ENCODE peak calls at places on chromosome 9, in eight cellular contexts. T, C, L, Q, H, B, F and Y are unnamed samples.

GRCh38 chr9:90830977-90831376 is 29.4 kb downstream of the SYK start:
- DNase-seq in T (no peak), C (no peak), L (no peak), Q (no peak), H (no peak), B (no peak), F (no peak), Y (no peak)

GRCh38 chr9:98922721-98923435 is 20.8 kb upstream of the COL15A1 start:
- DNase-seq in T (no peak), C (no peak), L (no peak), Q (no peak), H (no peak), B (no peak), F (no peak), Y (no peak)

GRCh38 chr9:14585730-14586473 is 107.3 kb downstream of the ZDHHC21 start:
- DNase-seq in T (no peak), C (no peak), L (no peak), Q (no peak), H (no peak), B (no peak), F (no peak), Y (no peak)

GRCh38 chr9:120905794-120906248 is 20.8 kb downstream of the TRAF1 start:
- DNase-seq in T (no peak), C (no peak), L (no peak), Q (no peak), H (no peak), B (no peak), F (no peak), Y (no peak)

GRCh38 chr9:68981825-68982224 is 32.1 kb downstream of the PRKACG start:
- DNase-seq in T (no peak), C (no peak), L (no peak), Q (no peak), H (no peak), B (no peak), F (no peak), Y (peak)

GRCh38 chr9:81825831-81826540 is 102.2 kb upstream of the SPATA31D4 start:
- DNase-seq in T (no peak), C (no peak), L (no peak), Q (no peak), H (no peak), B (no peak), F (no peak), Y (no peak)

GRCh38 chr9:72911816-72912215 is 41.0 kb downstream of the ALDH1A1 start:
- DNase-seq in T (no peak), C (no peak), L (no peak), Q (no peak), H (no peak), B (no peak), F (no peak), Y (no peak)

GRCh38 chr9:113955076-113955752 is 79.1 kb downstream of the ZNF618 start:
- DNase-seq in T (no peak), C (peak), L (no peak), Q (no peak), H (peak), B (no peak), F (no peak), Y (no peak)

GRCh38 chr9:87910821-87911220 is 6.9 kb upstream of the SPATA31C1 start:
- DNase-seq in T (no peak), C (no peak), L (no peak), Q (no peak), H (peak), B (no peak), F (no peak), Y (no peak)

GRCh38 chr9:126440938-126441337 is 114.3 kb downstream of the MVB12B start:
- DNase-seq in T (no peak), C (peak), L (no peak), Q (peak), H (peak), B (no peak), F (no peak), Y (no peak)

GRCh38 chr9:9122230-9122875 is 1322.8 kb upstream of the DMAC1 start:
- DNase-seq in T (no peak), C (no peak), L (no peak), Q (no peak), H (no peak), B (no peak), F (no peak), Y (no peak)

GRCh38 chr9:80679920-80680319 is 1009.4 kb downstream of the TLE1 start:
- DNase-seq in T (no peak), C (no peak), L (peak), Q (no peak), H (no peak), B (no peak), F (no peak), Y (no peak)

GRCh38 chr9:119801311-119801710 is 432.1 kb upstream of the BRINP1 start:
- DNase-seq in T (no peak), C (no peak), L (no peak), Q (no peak), H (peak), B (no peak), F (no peak), Y (no peak)

GRCh38 chr9:90969021-90969675 is 167.5 kb downstream of the SYK start:
- DNase-seq in T (no peak), C (no peak), L (peak), Q (no peak), H (no peak), B (no peak), F (no peak), Y (no peak)

GRCh38 chr9:133286523-133286922 is 11.5 kb upstream of the ABO start:
- DNase-seq in T (no peak), C (no peak), L (peak), Q (no peak), H (peak), B (no peak), F (no peak), Y (no peak)

GRCh38 chr9:134855900-134856377 is 24.7 kb upstream of the FCN2 start:
- DNase-seq in T (no peak), C (no peak), L (no peak), Q (no peak), H (no peak), B (no peak), F (no peak), Y (no peak)

GRCh38 chr9:83538172-83538889 is at the start of gene FRMD3:
- DNase-seq in T (peak), C (peak), L (peak), Q (peak), H (peak), B (peak), F (peak), Y (peak)

GRCh38 chr9:124695280-124695890 is 75.7 kb downstream of the NR6A1 start:
- DNase-seq in T (no peak), C (peak), L (no peak), Q (no peak), H (no peak), B (no peak), F (no peak), Y (no peak)

GRCh38 chr9:122001491-122002201 is 91.5 kb downstream of the TTLL11 start:
- DNase-seq in T (no peak), C (peak), L (no peak), Q (no peak), H (no peak), B (no peak), F (no peak), Y (no peak)

DNA sequence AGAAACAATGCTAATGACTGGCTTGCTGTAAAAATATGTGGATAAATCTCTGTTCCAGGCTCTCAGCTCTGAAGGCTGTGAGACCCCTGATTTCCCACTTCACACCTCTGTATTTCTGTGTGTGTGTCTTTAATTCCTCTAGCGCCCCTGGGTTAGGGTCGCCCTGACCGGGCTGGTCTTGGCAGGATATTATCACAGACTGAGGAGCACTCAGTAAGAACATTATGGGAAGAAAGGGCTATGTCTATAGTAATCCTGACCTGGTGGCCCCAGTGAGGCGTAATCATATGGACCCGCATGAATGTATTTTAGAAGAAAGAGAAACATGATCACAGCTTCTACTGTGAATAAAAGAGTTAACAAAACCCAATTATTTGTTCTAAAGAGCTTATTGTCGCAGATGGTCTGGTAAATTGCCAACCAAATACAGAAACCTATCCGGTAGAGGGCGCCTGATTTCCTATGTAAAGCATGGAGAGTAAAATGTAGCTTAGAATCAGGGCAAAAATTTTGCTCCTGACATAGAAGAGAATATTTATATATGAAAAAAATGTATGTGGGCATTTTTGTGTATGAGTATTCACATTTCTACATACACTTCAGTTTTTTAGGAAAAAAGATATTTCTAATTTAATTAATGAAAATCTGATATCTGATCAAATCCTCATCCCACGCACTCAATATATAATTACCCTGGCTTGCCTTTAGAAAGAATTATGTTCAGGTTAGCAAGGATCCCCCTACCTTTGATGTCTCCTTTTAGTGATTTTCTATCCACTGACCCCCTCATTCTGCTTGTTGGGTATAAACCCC is 5.8 kb upstream of the IFNA1 start:
- DNase-seq in T (peak), C (peak), L (peak), Q (no peak), H (peak), B (no peak), F (no peak), Y (peak)
- TF ChIP-seq CTCF in T (peak), C (peak), L (peak), Q (peak), H (peak), B (no peak), F (peak), Y (peak)

DNA sequence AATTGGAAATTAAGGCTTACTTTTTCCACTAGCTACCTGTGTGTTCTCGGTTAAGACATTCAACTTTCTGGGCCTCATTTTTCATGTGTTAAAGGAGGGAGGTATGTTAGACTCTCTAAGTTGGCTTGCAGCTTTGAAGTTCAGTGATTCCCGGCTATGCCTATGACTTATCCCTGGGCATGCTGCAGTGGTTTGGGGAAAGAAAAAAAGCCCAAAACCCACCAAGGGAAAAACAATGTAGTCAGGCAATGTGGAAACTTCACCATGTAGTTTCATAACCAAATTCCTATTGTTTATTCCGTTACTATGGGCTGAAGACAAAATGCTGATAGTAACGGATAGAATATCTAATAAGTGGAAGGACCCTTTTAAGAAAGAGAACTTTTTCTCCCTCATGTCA is 84.8 kb upstream of the MPDZ start:
- DNase-seq in T (no peak), C (no peak), L (no peak), Q (no peak), H (peak), B (no peak), F (no peak), Y (no peak)
- TF ChIP-seq CTCF in T (no peak), C (no peak), L (no peak), Q (no peak), H (no peak), B (no peak), F (no peak), Y (no peak)

DNA sequence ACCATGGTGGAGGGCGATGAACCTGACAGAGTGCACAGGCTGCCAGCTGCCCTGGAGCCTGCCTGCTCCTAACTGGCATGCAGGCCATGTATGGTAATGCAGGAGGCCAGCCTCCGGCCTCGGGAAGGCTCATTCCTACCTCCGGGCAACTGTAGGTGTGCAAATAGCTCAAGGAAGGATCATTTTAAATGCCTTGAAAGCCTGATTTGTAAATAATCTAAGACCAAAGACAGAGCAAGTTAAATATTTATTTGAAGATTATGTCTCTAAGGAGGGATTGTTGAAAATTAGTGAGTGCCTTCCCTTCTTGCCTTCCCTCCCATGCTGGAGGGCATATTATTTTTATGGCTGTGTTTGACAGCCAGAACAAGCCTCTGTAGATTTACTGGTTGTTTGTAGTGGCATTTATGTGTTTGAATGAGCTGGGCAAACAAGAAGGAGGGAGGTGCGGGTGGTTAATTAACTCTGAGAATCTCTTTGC is 285.7 kb upstream of the TUT7 start:
- DNase-seq in T (peak), C (no peak), L (no peak), Q (no peak), H (no peak), B (no peak), F (no peak), Y (peak)
- TF ChIP-seq CTCF in T (peak), C (peak), L (peak), Q (no peak), H (no peak), B (no peak), F (peak), Y (no peak)

GRCh38 chr9:137838576-137838975 is 39.0 kb upstream of the CACNA1B start:
- DNase-seq in T (no peak), C (no peak), L (no peak), Q (no peak), H (no peak), B (no peak), F (no peak), Y (no peak)

GRCh38 chr9:137836151-137836830 is 41.3 kb upstream of the CACNA1B start:
- DNase-seq in T (no peak), C (no peak), L (no peak), Q (no peak), H (no peak), B (no peak), F (no peak), Y (no peak)

GRCh38 chr9:137837345-137838278 is 40.0 kb upstream of the CACNA1B start:
- DNase-seq in T (no peak), C (no peak), L (no peak), Q (no peak), H (no peak), B (no peak), F (no peak), Y (no peak)

GRCh38 chr9:137834846-137835546 is 42.6 kb upstream of the CACNA1B start:
- DNase-seq in T (no peak), C (no peak), L (no peak), Q (no peak), H (no peak), B (no peak), F (no peak), Y (no peak)

GRCh38 chr9:137836831-137837241 is 40.7 kb upstream of the CACNA1B start:
- DNase-seq in T (no peak), C (no peak), L (no peak), Q (no peak), H (no peak), B (no peak), F (no peak), Y (peak)
- TF ChIP-seq CTCF in T (no peak), C (peak), L (no peak), Q (no peak), H (no peak), B (no peak), F (no peak), Y (no peak)

GRCh38 chr9:272251-273213 is 57.9 kb downstream of the DOCK8 start:
- DNase-seq in T (no peak), C (no peak), L (no peak), Q (no peak), H (no peak), B (no peak), F (no peak), Y (no peak)
- TF ChIP-seq CTCF in T (no peak), C (no peak), L (no peak), Q (no peak), H (no peak), B (no peak), F (no peak), Y (no peak)

DNA sequence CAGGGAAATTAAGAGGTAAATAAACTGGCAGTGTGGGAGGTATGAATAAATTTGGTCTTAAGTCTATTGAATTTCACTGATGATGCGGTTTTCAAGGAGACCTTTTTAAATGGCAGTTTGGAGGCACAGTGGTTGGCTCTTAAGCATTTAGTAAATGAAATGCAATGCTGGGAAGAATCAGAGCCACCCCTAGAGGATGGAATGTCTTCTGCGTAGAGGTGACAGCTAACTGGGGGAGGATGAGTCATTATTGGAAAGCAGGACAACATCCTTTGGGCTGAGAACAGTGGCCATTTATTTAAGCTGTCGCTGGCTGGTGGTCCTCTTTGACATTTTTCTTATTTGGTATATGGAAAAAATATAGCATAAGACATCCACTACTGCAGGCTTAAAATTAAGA is 163.2 kb downstream of the SH3GL2 start:
- DNase-seq in T (no peak), C (no peak), L (no peak), Q (no peak), H (no peak), B (no peak), F (no peak), Y (no peak)
- TF ChIP-seq CTCF in T (peak), C (no peak), L (no peak), Q (no peak), H (peak), B (no peak), F (no peak), Y (peak)

GRCh38 chr9:128203842-128204551 is 818 bp downstream of the DNM1 start:
- DNase-seq in T (peak), C (peak), L (peak), Q (no peak), H (no peak), B (peak), F (peak), Y (peak)
- TF ChIP-seq CTCF in T (no peak), C (no peak), L (no peak), Q (no peak), H (no peak), B (no peak), F (no peak), Y (no peak)

GRCh38 chr9:109441296-109441695 is 56.8 kb downstream of the PTPN3 start:
- DNase-seq in T (peak), C (no peak), L (no peak), Q (no peak), H (no peak), B (no peak), F (no peak), Y (no peak)
- TF ChIP-seq CTCF in T (no peak), C (no peak), L (peak), Q (no peak), H (no peak), B (no peak), F (no peak), Y (no peak)

GRCh38 chr9:112094240-112094639 is 80.9 kb downstream of the SUSD1 start:
- DNase-seq in T (no peak), C (no peak), L (no peak), Q (no peak), H (no peak), B (no peak), F (no peak), Y (no peak)

GRCh38 chr9:112094948-112095779 is 79.9 kb downstream of the SUSD1 start:
- DNase-seq in T (no peak), C (no peak), L (no peak), Q (no peak), H (no peak), B (no peak), F (no peak), Y (no peak)

GRCh38 chr9:112093875-112094227 is 81.2 kb downstream of the SUSD1 start:
- DNase-seq in T (no peak), C (no peak), L (no peak), Q (no peak), H (no peak), B (no peak), F (no peak), Y (no peak)

GRCh38 chr9:112093147-112093874 is 81.8 kb downstream of the SUSD1 start:
- DNase-seq in T (no peak), C (no peak), L (no peak), Q (no peak), H (no peak), B (no peak), F (no peak), Y (no peak)

DNA sequence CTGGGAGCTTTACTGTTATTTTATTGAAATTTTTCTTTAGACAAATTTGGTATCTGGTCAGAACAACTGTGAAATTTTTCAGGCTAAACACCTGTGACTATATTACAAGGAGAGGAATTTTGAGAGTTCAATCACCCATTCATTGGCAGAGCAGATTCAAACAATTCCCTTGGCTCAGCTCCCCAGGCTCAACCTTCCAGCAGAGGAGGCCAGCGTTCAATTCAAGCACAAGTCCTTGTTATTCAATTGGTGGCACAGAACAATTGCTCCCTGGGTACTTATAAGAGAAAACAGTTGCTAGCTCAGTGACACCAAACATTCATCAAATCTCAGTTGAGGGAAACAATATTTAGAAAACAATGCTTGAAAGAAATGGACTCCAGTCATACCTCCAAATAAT is 83.3 kb downstream of the SUSD1 start:
- DNase-seq in T (no peak), C (peak), L (no peak), Q (no peak), H (peak), B (no peak), F (no peak), Y (no peak)
- TF ChIP-seq CTCF in T (no peak), C (peak), L (peak), Q (peak), H (peak), B (no peak), F (no peak), Y (no peak)